ENCODE peak calls at places on chromosomes 5 and 9, in five cellular contexts. I is stimulated activated CD4-positive, alpha-beta T cell treated with anti-CD3 and anti-CD28 coated beads, Interleukin-1b, Interleukin-23, amount 100 ng/mL, for 48 hours; G is mesenchymal stem cell; H is K562; J is NCI-H2081 treated with DMSO at 0.1 percent for 48 hours. K is an unnamed sample.

GRCh38 chr9:91207889-91208651 is 153.6 kb downstream of the AUH start:
- DNase-seq in I (peak), G (peak), H (no peak), J (no peak), K (no peak)

GRCh38 chr5:77400645-77401044 is 91.5 kb downstream of the WDR41 start:
- DNase-seq in I (no peak), G (peak), H (no peak), J (no peak), K (no peak)

GRCh38 chr5:64612349-64612961 is 77.8 kb upstream of the SHISAL2B start:
- DNase-seq in I (no peak), G (peak), H (peak), J (no peak), K (no peak)

GRCh38 chr5:142611154-142611553 is 74.7 kb downstream of the FGF1 start:
- DNase-seq in I (peak), G (peak), H (peak), J (no peak), K (no peak)

GRCh38 chr9:131731237-131731995 is 8.5 kb downstream of the RAPGEF1 start:
- DNase-seq in I (no peak), G (peak), H (no peak), J (no peak), K (no peak)

GRCh38 chr9:24293391-24293790 is 252.3 kb downstream of the IZUMO3 start:
- DNase-seq in I (no peak), G (no peak), H (no peak), J (no peak), K (no peak)

GRCh38 chr5:151202381-151203139 is 21.3 kb downstream of the CCDC69 start:
- DNase-seq in I (peak), G (peak), H (no peak), J (no peak), K (no peak)

GRCh38 chr9:130938652-130939404 is at the start of gene FIBCD1:
- DNase-seq in I (no peak), G (peak), H (peak), J (no peak), K (no peak)

GRCh38 chr5:111389390-111390082 is 122.8 kb downstream of the STARD4 start:
- DNase-seq in I (no peak), G (peak), H (no peak), J (no peak), K (no peak)

K was measured in NCI-H187 treated with DMSO at 0.1 percent for 48 hours.